ENCODE peak calls at places on chromosomes 4 and X, in six cellular contexts. F, R, Z, A, B and S are unnamed samples.

GRCh38 chr4:140856692-140857091 is 100.5 kb upstream of the TBC1D9 start:
- DNase-seq in B (peak; percentile 38), R (no peak), A (no peak), F (no peak), Z (no peak), S (no peak)

GRCh38 chr4:21470531-21470930 is 478.0 kb downstream of the KCNIP4 start:
- DNase-seq in R (no peak), A (no peak), Z (no peak), F (peak; percentile 12), B (no peak), S (no peak)

GRCh38 chr4:81465668-81466357 is 5.9 kb downstream of the RASGEF1B start:
- DNase-seq in B (no peak), Z (no peak), A (no peak), R (peak; percentile 98), F (no peak), S (no peak)

GRCh38 chrX:98506907-98507306 is 1623.2 kb downstream of the RPA4 start:
- DNase-seq in F (no peak), R (no peak), B (no peak), A (no peak), Z (no peak), S (no peak)

GRCh38 chr4:19051751-19052296 is 1030.3 kb upstream of the LCORL start:
- DNase-seq in Z (no peak), F (no peak), A (no peak), B (peak; percentile 9), R (no peak), S (no peak)

GRCh38 chr4:76950052-76950845 is 697 bp downstream of the SEPTIN11 start:
- DNase-seq in A (peak; percentile 43), F (no peak), R (no peak), B (peak; percentile 35), Z (peak; percentile 85), S (peak; percentile 67)

GRCh38 chrX:109774136-109774535 is 41.1 kb upstream of the ACSL4 start:
- DNase-seq in B (no peak), F (peak; percentile 20), R (no peak), A (no peak), Z (no peak), S (no peak)

GRCh38 chr4:80265571-80266266 is 745 bp upstream of the FGF5 start:
- DNase-seq in F (no peak), Z (peak; percentile 60), B (peak; percentile 33), A (no peak), R (no peak), S (no peak)

GRCh38 chr4:23355263-23355662 is 534.6 kb downstream of the PPARGC1A start:
- DNase-seq in B (no peak), R (no peak), A (no peak), Z (no peak), F (no peak), S (no peak)

GRCh38 chr4:70183168-70183939 is 12.2 kb upstream of the ODAM start:
- DNase-seq in A (no peak), B (peak; percentile 83), R (peak; percentile 1), F (no peak), Z (no peak), S (peak; percentile 12)

GRCh38 chrX:56802921-56803848 is 74.1 kb downstream of the NBDY start:
- DNase-seq in R (no peak), F (no peak), B (peak; percentile 51), A (peak; percentile 83), Z (peak; percentile 92), S (peak; percentile 69)

GRCh38 chr4:169278669-169279068 is 7.9 kb upstream of the SH3RF1 start:
- DNase-seq in Z (no peak), F (no peak), A (no peak), B (no peak), R (no peak), S (no peak)

GRCh38 chr4:39032218-39033085 is at the start of gene TMEM156:
- DNase-seq in Z (no peak), R (no peak), B (no peak), F (no peak), A (no peak), S (peak; percentile 71)

GRCh38 chr4:8229341-8229975 is 30.4 kb downstream of the SH3TC1 start:
- DNase-seq in B (no peak), F (no peak), Z (no peak), A (no peak), R (no peak), S (no peak)

GRCh38 chrX:20506739-20507138 is 240.0 kb upstream of the RPS6KA3 start:
- DNase-seq in F (no peak), Z (no peak), R (no peak), A (no peak), B (no peak), S (no peak)

GRCh38 chr4:142840516-142841123 is 5.5 kb downstream of the INPP4B start:
- DNase-seq in Z (no peak), F (no peak), R (no peak), B (peak; percentile 43), A (peak; percentile 4), S (no peak)

GRCh38 chr4:128648021-128648420 is 161.5 kb upstream of the JADE1 start:
- DNase-seq in A (no peak), F (no peak), B (no peak), Z (no peak), R (no peak), S (no peak)

GRCh38 chrX:25144043-25144940 is 128.5 kb upstream of the ARX start:
- DNase-seq in F (no peak), R (no peak), Z (peak; percentile 85), A (peak; percentile 32), B (peak; percentile 68), S (peak; percentile 36)

GRCh38 chr4:123785515-123785914 is 388.9 kb downstream of the SPRY1 start:
- DNase-seq in Z (peak; percentile 89), A (no peak), B (peak; percentile 32), R (no peak), F (peak; percentile 95), S (no peak)

GRCh38 chr4:116024954-116025708 is 911.7 kb upstream of the NDST4 start:
- DNase-seq in A (no peak), F (no peak), B (no peak), Z (no peak), R (no peak), S (no peak)

GRCh38 chrX:49838374-49838773 is 9.3 kb downstream of the PAGE4 start:
- DNase-seq in Z (no peak), F (no peak), B (peak; percentile 51), A (no peak), R (no peak), S (peak; percentile 11)

GRCh38 chrX:46758956-46759644 is at the start of gene SLC9A7:
- DNase-seq in F (no peak), Z (peak; percentile 92), A (peak; percentile 78), B (peak; percentile 73), R (no peak), S (peak; percentile 87)

GRCh38 chr4:5971077-5971447 is 47.2 kb downstream of the C4orf50 start:
- DNase-seq in F (no peak), B (peak; percentile 52), R (no peak), A (no peak), Z (peak; percentile 79), S (no peak)

GRCh38 chrX:37437160-37437559 is 88.0 kb downstream of the PRRG1 start:
- DNase-seq in B (no peak), Z (no peak), F (no peak), A (no peak), R (no peak), S (no peak)

GRCh38 chr4:67160409-67160808 is 384.9 kb downstream of the CENPC start:
- DNase-seq in F (no peak), A (no peak), Z (no peak), B (peak; percentile 2), R (no peak), S (no peak)

GRCh38 chrX:348461-349117 is 30.0 kb upstream of the GTPBP6 start:
- DNase-seq in Z (peak; percentile 37), B (no peak), F (no peak), R (no peak), A (no peak), S (no peak)

GRCh38 chr4:60744767-60745166 is 455.4 kb upstream of the ADGRL3 start:
- DNase-seq in F (no peak), Z (peak; percentile 24), B (peak; percentile 51), A (no peak), R (no peak), S (no peak)

GRCh38 chr4:152784490-152785195 is 4.9 kb downstream of the ARFIP1 start:
- DNase-seq in Z (no peak), F (peak; percentile 65), A (no peak), B (peak; percentile 72), R (no peak), S (no peak)

GRCh38 chrX:44621088-44621487 is 78.4 kb upstream of the FUNDC1 start:
- DNase-seq in R (no peak), B (no peak), A (no peak), Z (no peak), F (no peak), S (no peak)

GRCh38 chrX:136028383-136028984 is 43.2 kb downstream of the SLC9A6 start:
- DNase-seq in Z (no peak), B (peak; percentile 47), A (no peak), F (peak; percentile 39), R (no peak), S (no peak)

GRCh38 chr4:72468904-72469502 is 100.0 kb downstream of the ADAMTS3 start:
- DNase-seq in F (no peak), A (no peak), B (peak; percentile 67), Z (no peak), R (no peak), S (no peak)

GRCh38 chrX:23483396-23483795 is 148.7 kb downstream of the PTCHD1 start:
- DNase-seq in A (no peak), B (no peak), Z (no peak), F (no peak), R (no peak), S (no peak)

GRCh38 chr4:113636877-113637276 is 124.7 kb downstream of the CAMK2D start:
- DNase-seq in Z (no peak), R (no peak), F (no peak), A (peak; percentile 20), B (no peak), S (peak; percentile 26)

GRCh38 chr4:15895517-15895916 is 43.0 kb downstream of the FGFBP1 start:
- DNase-seq in Z (no peak), R (no peak), A (no peak), B (no peak), F (no peak), S (no peak)